ENCODE peak calls at places on chromosomes 4 and X, in five cellular contexts. Y, H, Z, B and F are unnamed samples.
A peak's percentile ranks its signal among the peaks of the same experiment; 100 is the strongest.

GRCh38 chrX:130085551-130085986 is 24.7 kb downstream of the ELF4 start:
- DNase-seq in Y (no peak), H (no peak), Z (no peak), B (peak; percentile 16), F (no peak)

GRCh38 chr4:38069271-38069760 is 109.1 kb downstream of the PTTG2 start:
- DNase-seq in Y (no peak), H (peak; percentile 80), Z (no peak), B (peak; percentile 89), F (no peak)

GRCh38 chr4:105620640-105621323 is 68.4 kb downstream of the ARHGEF38 start:
- DNase-seq in Y (no peak), H (peak; percentile 92), Z (no peak), B (peak; percentile 57), F (no peak)

GRCh38 chr4:99458911-99459447 is 23.8 kb upstream of the ADH7 start:
- DNase-seq in Y (no peak), H (peak; percentile 21), Z (no peak), B (peak; percentile 4), F (no peak)

GRCh38 chr4:69025191-69025998 is 70.9 kb upstream of the UGT2B7 start:
- DNase-seq in Y (no peak), H (no peak), Z (no peak), B (no peak), F (no peak)

GRCh38 chrX:82775426-82775825 is 732.7 kb upstream of the POU3F4 start:
- DNase-seq in Y (no peak), H (no peak), Z (no peak), B (no peak), F (no peak)

GRCh38 chrX:95675011-95675410 is 1009.6 kb upstream of the DIAPH2 start:
- DNase-seq in Y (no peak), H (no peak), Z (no peak), B (no peak), F (no peak)

GRCh38 chrX:30301977-30302376 is 7.2 kb downstream of the NR0B1 start:
- DNase-seq in Y (no peak), H (peak; percentile 18), Z (no peak), B (peak; percentile 43), F (no peak)

DNA sequence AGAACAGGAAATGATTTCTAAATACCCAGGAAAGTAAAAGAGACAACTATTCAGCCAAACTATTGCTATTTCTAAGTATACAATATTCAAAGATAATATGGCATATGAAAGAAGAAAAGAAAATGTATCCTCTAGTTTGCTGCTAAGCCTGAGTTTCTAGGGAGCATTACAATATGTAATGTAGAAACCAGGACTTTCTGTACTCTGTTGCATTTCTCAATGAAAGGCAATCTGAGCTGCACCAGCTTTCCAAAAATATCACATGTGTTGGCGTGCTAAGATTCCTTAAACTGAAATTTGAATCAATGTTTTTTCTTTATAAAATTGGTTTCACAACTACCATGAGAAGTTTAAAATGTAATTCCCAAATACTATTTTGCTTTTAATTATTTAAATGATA is 129.6 kb downstream of the ANK2 start:
- DNase-seq in Y (no peak), H (no peak), Z (no peak), B (no peak), F (no peak)
- H3K4me1 ChIP-seq in Y (no peaks in the 10 kb centered on the region), H (no peaks in the 10 kb centered on the region), Z (no peaks in the 10 kb centered on the region), B (no peaks in the 10 kb centered on the region), F (no peaks in the 10 kb centered on the region)

DNA sequence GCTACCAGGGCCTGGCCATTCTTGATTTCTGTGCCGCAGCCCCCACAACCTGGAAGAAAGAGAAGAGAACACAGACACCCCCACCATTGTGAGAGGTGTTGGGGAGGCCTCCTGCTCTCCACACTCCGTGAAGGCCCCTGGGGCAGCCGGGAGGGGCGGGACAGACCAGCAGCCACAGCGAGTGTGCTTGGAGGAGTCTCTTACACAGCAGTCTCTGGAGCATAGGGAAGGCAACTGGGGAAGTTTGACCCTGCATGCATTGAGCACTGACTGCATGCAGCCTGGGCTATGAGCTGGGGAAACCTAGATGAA is 77.9 kb downstream of the ABLIM2 start:
- DNase-seq in Y (no peak), H (no peak), Z (no peak), B (no peak), F (no peak)
- H3K4me3 ChIP-seq in Y (no peak overlapping the region), H (no peak overlapping the region), Z (no peak overlapping the region), B (no peak overlapping the region), F (no peak overlapping the region)

DNA sequence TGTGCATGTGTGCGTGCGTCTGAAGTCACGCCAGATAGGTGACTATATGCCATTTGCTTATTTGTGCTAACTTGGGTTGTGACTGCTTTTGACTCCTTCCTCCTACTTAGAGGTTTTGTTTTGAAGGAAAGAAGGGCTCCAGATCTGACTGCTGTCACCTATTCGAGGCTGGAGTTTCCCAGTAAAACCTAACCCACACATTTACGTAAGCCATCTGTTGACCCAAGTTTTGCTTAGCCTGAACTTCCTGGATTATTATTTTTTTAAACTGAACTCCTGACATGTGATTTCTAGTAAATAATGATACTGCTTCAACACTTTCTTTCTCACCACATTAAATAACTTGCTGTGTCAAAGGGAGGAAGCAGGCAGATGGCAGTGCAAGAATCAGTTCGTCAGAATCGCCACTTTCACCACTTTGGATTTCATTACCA is 41.5 kb downstream of the DTHD1 start:
- DNase-seq in Y (no peak), H (no peak), Z (no peak), B (no peak), F (no peak)
- H3K27me3 ChIP-seq in Y (no peaks in the 10 kb centered on the region), H (peaks cover 2% of the 10 kb centered on the region), Z (no peaks in the 10 kb centered on the region), B (no peaks in the 10 kb centered on the region), F (no peaks in the 10 kb centered on the region)

DNA sequence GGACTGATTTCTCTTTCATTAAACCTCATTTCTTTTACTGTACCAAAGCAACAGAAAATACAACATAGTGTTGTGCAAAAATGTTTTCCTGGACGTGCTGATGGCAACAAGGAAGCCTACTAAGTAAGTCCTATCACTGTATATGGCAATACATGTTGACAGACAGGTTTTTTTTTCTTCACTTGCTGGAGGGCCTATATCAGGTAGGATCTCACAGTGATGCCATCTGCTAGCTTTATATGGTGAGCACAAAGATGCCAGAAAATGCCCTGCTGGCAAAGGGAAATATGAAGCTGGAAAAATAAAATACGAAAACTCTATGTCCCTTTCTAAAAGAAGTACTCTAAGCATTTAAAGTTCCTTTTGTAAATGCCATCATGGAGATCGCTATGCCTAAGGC is 119.0 kb upstream of the PDLIM3 start:
- DNase-seq in Y (no peak), H (no peak), Z (no peak), B (no peak), F (no peak)
- H3K4me1 ChIP-seq in Y (peaks cover 43% of the 10 kb centered on the region), H (peaks cover 13% of the 10 kb centered on the region), Z (no peaks in the 10 kb centered on the region), B (no peaks in the 10 kb centered on the region), F (peaks cover 3% of the 10 kb centered on the region)

DNA sequence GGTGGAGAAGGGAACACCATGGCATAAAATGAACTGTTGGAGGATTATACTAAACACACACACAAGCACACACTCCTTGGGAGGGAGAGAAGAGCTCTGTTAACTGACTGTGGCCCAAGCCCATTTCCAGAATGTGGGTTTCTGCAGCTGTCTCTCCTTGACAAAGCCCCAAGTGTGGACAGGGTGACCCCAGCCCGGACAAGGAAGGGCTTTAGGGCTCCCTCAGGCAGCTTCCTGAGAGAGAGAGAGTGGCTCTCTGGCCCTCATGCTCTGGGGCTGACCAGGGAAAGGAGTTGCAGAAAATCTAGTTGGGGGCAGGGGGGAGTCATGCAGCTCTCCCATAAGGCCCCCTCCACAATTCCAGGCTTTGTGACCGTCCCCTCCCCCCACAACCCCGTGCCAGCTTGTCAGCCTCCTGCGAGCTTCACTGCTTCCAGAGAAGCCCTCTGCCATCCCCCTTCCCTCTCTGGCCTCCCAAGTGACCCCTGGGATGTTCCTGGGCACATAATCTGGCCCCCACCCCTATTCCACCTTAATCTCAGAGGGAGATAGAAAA is 590 bp downstream of the ARHGEF9 start:
- DNase-seq in Y (no peak), H (no peak), Z (no peak), B (no peak), F (no peak)
- H3K4me3 ChIP-seq in Y (peak overlapping the region; percentile 32), H (no peak overlapping the region), Z (no peak overlapping the region), B (peak overlapping the region; percentile 18), F (peak overlapping the region; percentile 23)

DNA sequence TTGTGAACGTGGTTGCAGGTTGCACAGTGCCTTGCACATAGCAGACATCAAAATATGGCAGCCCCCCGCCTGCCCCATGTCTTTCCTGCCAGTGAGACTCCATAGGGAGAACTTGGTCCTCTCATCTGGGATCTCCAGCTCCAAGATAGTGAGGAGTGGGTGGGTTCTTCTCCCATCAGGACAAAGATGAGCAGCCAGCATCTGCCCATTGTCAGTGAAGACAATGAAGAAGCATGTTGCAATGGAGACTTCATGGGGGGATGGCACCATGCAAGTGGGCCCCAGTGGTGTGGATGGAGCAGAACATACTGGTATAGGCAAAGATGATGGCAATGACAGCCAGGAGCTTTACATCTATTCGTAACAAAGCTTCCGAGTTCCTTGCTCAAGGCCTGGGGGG is 80.2 kb downstream of the STARD8 start:
- DNase-seq in Y (no peak), H (no peak), Z (no peak), B (no peak), F (no peak)
- H3K27me3 ChIP-seq in Y (no peaks in the 10 kb centered on the region), H (no peaks in the 10 kb centered on the region), Z (no peaks in the 10 kb centered on the region), B (peaks cover 18% of the 10 kb centered on the region), F (no peaks in the 10 kb centered on the region)

GRCh38 chr4:48450740-48451139 is 32.4 kb upstream of the SLC10A4 start:
- DNase-seq in Y (no peak), H (no peak), Z (no peak), B (no peak), F (no peak)

GRCh38 chr4:48449151-48449550 is 34.0 kb upstream of the SLC10A4 start:
- DNase-seq in Y (no peak), H (no peak), Z (no peak), B (no peak), F (no peak)

DNA sequence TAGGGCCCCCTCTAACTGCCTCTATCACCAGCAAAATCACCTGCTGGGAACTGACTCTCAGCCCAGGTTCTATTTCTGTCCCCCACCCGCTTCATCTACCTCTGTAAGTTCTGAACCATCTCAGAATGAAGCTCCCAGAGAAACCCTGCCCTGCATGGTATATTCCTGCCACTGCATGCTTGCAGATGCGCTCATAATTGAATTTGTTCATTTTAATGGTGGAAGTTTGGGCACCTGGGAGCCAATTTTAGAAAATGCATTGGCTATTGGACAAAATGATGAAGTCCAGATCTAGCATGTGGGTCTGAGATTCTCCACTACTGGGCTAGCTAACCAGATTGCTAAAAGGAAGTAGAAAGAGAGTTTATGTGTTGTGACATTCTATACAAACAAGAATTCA is 28.6 kb upstream of the SLC10A4 start:
- DNase-seq in Y (no peak), H (no peak), Z (no peak), B (no peak), F (no peak)
- H3K4me1 ChIP-seq in Y (no peaks in the 10 kb centered on the region), H (no peaks in the 10 kb centered on the region), Z (no peaks in the 10 kb centered on the region), B (no peaks in the 10 kb centered on the region), F (no peaks in the 10 kb centered on the region)